ENCODE peak calls at places on chromosomes 1 and 21, in six cellular contexts. One of them, this sample, is unnamed.

GRCh38 chr1:147580200-147580557 is 38.9 kb downstream of the BCL9 start:
- DNase-seq in Calu3: no peak
- DNase-seq in anterior cingulate cortex: no peak
- DNase-seq in fibroblast of lung: peak; percentile 64
- DNase-seq in left lung: no peak
- DNase-seq in ACHN: peak; percentile 75
- DNase-seq in this sample: no peak

GRCh38 chr1:226691257-226691656 is 47.8 kb downstream of the ITPKB start:
- DNase-seq in ACHN: no peak
- DNase-seq in fibroblast of lung: no peak
- DNase-seq in Calu3: no peak
- DNase-seq in left lung: no peak
- DNase-seq in anterior cingulate cortex: no peak
- DNase-seq in this sample: no peak

GRCh38 chr1:205423248-205423647 is 1.4 kb upstream of the LEMD1 start:
- DNase-seq in anterior cingulate cortex: no peak
- DNase-seq in Calu3: no peak
- DNase-seq in fibroblast of lung: no peak
- DNase-seq in left lung: no peak
- DNase-seq in ACHN: no peak
- DNase-seq in this sample: no peak

GRCh38 chr1:235160395-235160964 is 570 bp downstream of the RBM34 start:
- DNase-seq in fibroblast of lung: peak; percentile 74
- DNase-seq in Calu3: no peak
- DNase-seq in left lung: no peak
- DNase-seq in anterior cingulate cortex: no peak
- DNase-seq in ACHN: peak; percentile 71
- DNase-seq in this sample: no peak

GRCh38 chr1:108512239-108513071 is 47.4 kb upstream of the EEIG2 start:
- DNase-seq in Calu3: no peak
- DNase-seq in anterior cingulate cortex: no peak
- DNase-seq in left lung: no peak
- DNase-seq in ACHN: peak; percentile 37
- DNase-seq in fibroblast of lung: peak; percentile 17
- DNase-seq in this sample: no peak

GRCh38 chr1:239811211-239811902 is 280.3 kb upstream of the FMN2 start:
- DNase-seq in anterior cingulate cortex: no peak
- DNase-seq in fibroblast of lung: peak; percentile 33
- DNase-seq in Calu3: no peak
- DNase-seq in left lung: no peak
- DNase-seq in ACHN: no peak
- DNase-seq in this sample: no peak

GRCh38 chr21:31117046-31117916 is 79.0 kb upstream of the KRTAP19-8 start:
- DNase-seq in left lung: no peak
- DNase-seq in anterior cingulate cortex: no peak
- DNase-seq in Calu3: no peak
- DNase-seq in fibroblast of lung: peak; percentile 92
- DNase-seq in ACHN: peak; percentile 59
- DNase-seq in this sample: no peak

GRCh38 chr1:59171788-59172187 is 125.1 kb upstream of the FGGY start:
- DNase-seq in ACHN: no peak
- DNase-seq in Calu3: no peak
- DNase-seq in fibroblast of lung: no peak
- DNase-seq in left lung: no peak
- DNase-seq in anterior cingulate cortex: no peak
- DNase-seq in this sample: no peak